ENCODE peak calls at places on chromosomes 12 and 14, in seven cellular contexts. J is Peyer's patch; D is AG09319; X is tibial nerve; Q is ovary; E is AG10803; B is activated CD8-positive, alpha-beta T cell treated with anti-CD3 and anti-CD28 coated beads for 36 hours. L is an unnamed sample.

GRCh38 chr14:63853831-63854293 is 1.1 kb downstream of the SYNE2 start:
- DNase-seq in B (peak), Q (peak), X (peak), E (peak), D (no peak), J (peak), L (peak)

GRCh38 chr12:104426926-104427546 is 29.7 kb upstream of the CHST11 start:
- DNase-seq in D (peak), E (peak), X (no peak), J (no peak), Q (no peak), B (no peak), L (no peak)

GRCh38 chr14:99755629-99756603 is 37.3 kb upstream of the EML1 start:
- DNase-seq in E (peak), J (peak), Q (peak), X (peak), B (no peak), D (peak), L (peak)

GRCh38 chr12:79317184-79317847 is 373.4 kb downstream of the PAWR start:
- DNase-seq in D (no peak), Q (no peak), B (no peak), E (no peak), X (no peak), J (no peak), L (no peak)

GRCh38 chr12:96047621-96048211 is 12.3 kb upstream of the LTA4H start:
- DNase-seq in Q (no peak), D (peak), X (no peak), E (peak), B (peak), J (no peak), L (no peak)

GRCh38 chr14:71361874-71362273 is 454.6 kb downstream of the PCNX1 start:
- DNase-seq in Q (no peak), E (no peak), D (no peak), B (no peak), J (no peak), X (no peak), L (no peak)

GRCh38 chr12:56448860-56449621 is at the start of gene TIMELESS:
- DNase-seq in B (peak), Q (peak), D (peak), X (peak), J (peak), E (peak), L (peak)

GRCh38 chr12:65461017-65461416 is 182.5 kb downstream of the MSRB3 start:
- DNase-seq in B (no peak), D (no peak), J (no peak), Q (no peak), X (no peak), E (no peak), L (no peak)

GRCh38 chr12:57031228-57031670 is 14.9 kb upstream of the TAC3 start:
- DNase-seq in D (no peak), E (no peak), J (no peak), Q (no peak), B (peak), X (no peak), L (no peak)

GRCh38 chr12:38508246-38508645 is 191.7 kb downstream of the ALG10B start:
- DNase-seq in X (no peak), D (no peak), E (no peak), Q (no peak), J (no peak), B (no peak), L (no peak)

GRCh38 chr12:92141585-92142244 is 3.9 kb downstream of the BTG1 start:
- DNase-seq in X (no peak), J (no peak), B (no peak), D (no peak), E (no peak), Q (no peak), L (no peak)

GRCh38 chr12:18849080-18849479 is 111.2 kb downstream of the CAPZA3 start:
- DNase-seq in E (peak), X (no peak), Q (no peak), D (no peak), B (no peak), J (no peak), L (no peak)
- TF ChIP-seq CTCF in E (no peak), X (no peak), Q (no peak), D (no peak), B (no peak), J (no peak), L (no peak)

GRCh38 chr12:112170376-112170775 is 45.0 kb downstream of the TRAFD1 start:
- DNase-seq in E (peak), J (no peak), B (peak), X (no peak), Q (no peak), D (no peak), L (no peak)
- TF ChIP-seq CTCF in E (peak), J (peak), B (peak), X (peak), Q (no peak), D (peak), L (peak)

GRCh38 chr12:94997061-94997460 is 6.4 kb downstream of the NDUFA12 start:
- DNase-seq in E (no peak), J (no peak), D (no peak), X (no peak), B (no peak), Q (no peak), L (no peak)

GRCh38 chr12:94998322-94998721 is 5.2 kb downstream of the NDUFA12 start:
- DNase-seq in D (no peak), X (no peak), J (no peak), B (no peak), E (no peak), Q (no peak), L (no peak)

GRCh38 chr12:94997726-94998125 is 5.8 kb downstream of the NDUFA12 start:
- DNase-seq in B (no peak), E (no peak), X (no peak), J (no peak), Q (no peak), D (no peak), L (no peak)

GRCh38 chr12:94990222-94990621 is 13.3 kb downstream of the NDUFA12 start:
- DNase-seq in E (no peak), D (no peak), X (no peak), Q (no peak), B (no peak), J (no peak), L (no peak)

DNA sequence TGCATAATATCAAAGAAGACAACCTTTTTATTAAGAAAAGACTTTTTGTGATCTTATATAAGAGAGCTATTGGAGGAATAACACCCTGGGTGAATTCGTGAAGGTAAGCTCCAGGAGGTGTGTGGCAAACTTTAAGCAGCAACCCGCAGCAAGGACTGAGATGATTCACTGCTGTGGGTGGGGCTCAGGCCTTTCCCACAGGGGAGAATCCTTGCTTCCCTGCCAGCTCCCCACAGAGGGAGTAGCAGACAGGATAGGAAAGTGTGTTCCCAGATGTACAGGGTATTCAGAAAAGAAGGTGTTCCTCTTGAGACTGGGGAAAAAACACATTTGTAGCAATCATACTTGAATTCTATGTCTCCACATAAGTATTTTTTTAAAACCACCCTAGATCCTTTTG is 9.2 kb downstream of the NDUFA12 start:
- DNase-seq in X (no peak), E (peak), D (peak), B (no peak), Q (no peak), J (no peak), L (no peak)
- TF ChIP-seq CTCF in X (no peak), E (no peak), D (no peak), B (no peak), Q (no peak), J (no peak), L (no peak)

GRCh38 chr14:72651081-72651480 is 242.8 kb downstream of the DPF3 start:
- DNase-seq in Q (no peak), E (peak), X (no peak), B (no peak), J (no peak), D (no peak), L (no peak)

GRCh38 chr14:72653026-72653425 is 240.9 kb downstream of the DPF3 start:
- DNase-seq in X (no peak), E (no peak), D (no peak), Q (no peak), J (no peak), B (no peak), L (no peak)

GRCh38 chr14:72649603-72650227 is 244.2 kb downstream of the DPF3 start:
- DNase-seq in D (no peak), X (no peak), E (no peak), B (no peak), J (no peak), Q (no peak), L (no peak)

GRCh38 chr14:72651715-72652114 is 242.2 kb downstream of the DPF3 start:
- DNase-seq in D (no peak), E (no peak), X (no peak), B (no peak), J (no peak), Q (no peak), L (no peak)

DNA sequence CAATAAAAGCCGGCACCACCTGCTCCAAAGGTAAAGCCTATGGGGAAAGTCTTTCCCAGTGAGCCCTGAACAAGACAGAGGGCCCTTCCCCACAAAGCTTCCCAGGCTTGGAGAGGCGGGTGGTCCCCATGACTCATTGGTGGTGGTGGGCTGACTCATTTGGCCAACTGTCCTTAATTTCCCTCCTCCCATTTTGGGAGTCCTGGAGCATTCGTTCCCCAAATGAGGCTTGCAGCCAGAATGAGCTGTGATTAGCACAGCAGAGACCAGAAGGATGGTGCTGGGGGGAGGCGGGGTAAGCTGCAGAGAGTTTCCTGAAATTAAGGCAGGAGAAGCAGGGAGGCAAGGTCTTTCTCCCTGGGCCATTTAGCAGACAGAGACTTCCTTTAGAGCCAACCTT is 241.7 kb downstream of the DPF3 start:
- DNase-seq in J (no peak), D (no peak), B (no peak), Q (no peak), E (no peak), X (no peak), L (no peak)
- TF ChIP-seq CTCF in J (no peak), D (no peak), B (no peak), Q (no peak), E (no peak), X (no peak), L (no peak)

DNA sequence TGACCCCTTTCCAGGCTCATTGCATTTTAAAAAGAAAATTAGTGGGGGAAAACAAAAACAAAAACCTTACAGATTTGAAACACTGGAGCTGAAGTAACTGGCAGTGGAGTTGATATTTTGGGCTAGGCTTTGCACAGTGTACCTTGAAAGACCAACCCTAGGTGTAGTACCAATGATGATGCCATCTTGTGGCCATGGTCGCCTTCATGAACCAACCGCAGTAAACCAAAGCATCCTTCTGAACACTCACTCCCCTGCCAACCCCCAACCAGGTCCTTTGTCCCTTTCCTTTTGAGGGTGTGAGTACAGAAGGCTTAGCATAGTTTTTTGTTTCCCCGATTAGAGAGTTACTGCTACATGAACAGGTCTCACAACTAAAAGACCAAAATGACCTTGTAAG is 5.9 kb downstream of the TOMM20L start:
- DNase-seq in D (no peak), B (no peak), J (no peak), X (no peak), E (no peak), Q (no peak), L (no peak)
- TF ChIP-seq CTCF in D (no peak), B (no peak), J (no peak), X (no peak), E (no peak), Q (no peak), L (peak)

GRCh38 chr12:53302903-53303302 is 3.4 kb downstream of the MYG1 start:
- DNase-seq in J (no peak), E (no peak), Q (no peak), X (no peak), B (no peak), D (no peak), L (no peak)

GRCh38 chr12:53299101-53299453 is 418 bp upstream of the MYG1 start:
- DNase-seq in J (no peak), X (no peak), B (peak), D (no peak), Q (no peak), E (peak), L (no peak)

GRCh38 chr12:53300187-53300586 is 692 bp downstream of the MYG1 start:
- DNase-seq in Q (no peak), D (no peak), J (no peak), X (no peak), E (peak), B (peak), L (no peak)

GRCh38 chr12:53298154-53298553 is 1.3 kb upstream of the MYG1 start:
- DNase-seq in B (no peak), D (peak), J (no peak), X (no peak), E (peak), Q (no peak), L (no peak)

GRCh38 chr12:53299454-53300180 is at the start of gene MYG1:
- DNase-seq in J (peak), E (peak), X (peak), D (peak), Q (peak), B (peak), L (peak)
- TF ChIP-seq CTCF in J (peak), E (peak), X (no peak), D (peak), Q (no peak), B (no peak), L (no peak)

GRCh38 chr14:21802441-21802840 is 128.8 kb upstream of the OR4E1 start:
- DNase-seq in X (no peak), B (no peak), Q (no peak), J (no peak), E (no peak), D (no peak), L (no peak)

GRCh38 chr14:21791749-21792148 is 118.1 kb upstream of the OR4E1 start:
- DNase-seq in Q (no peak), E (no peak), J (no peak), X (no peak), D (no peak), B (peak), L (no peak)

GRCh38 chr14:21795456-21795855 is 121.8 kb upstream of the OR4E1 start:
- DNase-seq in E (no peak), X (no peak), J (no peak), B (no peak), D (no peak), Q (no peak), L (no peak)

DNA sequence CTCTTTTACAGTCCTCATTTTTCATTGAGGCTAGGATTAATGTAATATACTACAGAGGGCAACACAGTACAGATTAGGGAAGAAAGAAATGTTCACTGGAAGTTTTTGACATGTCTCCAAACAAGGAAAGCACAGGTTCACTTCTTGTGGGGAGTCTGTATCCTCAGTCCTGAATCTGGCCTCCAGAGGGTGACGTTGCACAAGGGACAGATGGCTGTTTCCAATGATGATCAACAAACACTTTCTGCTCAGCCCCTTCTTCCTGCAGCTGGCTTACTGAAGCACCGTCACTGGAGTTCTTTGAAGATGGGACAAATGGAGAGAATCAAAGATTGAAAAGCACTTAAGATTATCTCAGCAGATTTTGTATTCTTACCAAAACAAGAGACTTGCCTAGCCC is 123.3 kb upstream of the OR4E1 start:
- DNase-seq in Q (no peak), X (no peak), B (peak), D (no peak), E (no peak), J (no peak), L (no peak)
- TF ChIP-seq CTCF in Q (no peak), X (no peak), B (no peak), D (no peak), E (no peak), J (no peak), L (no peak)

GRCh38 chr12:34347367-34347766 is 325.1 kb downstream of the ALG10 start:
- DNase-seq in Q (no peak), B (no peak), J (no peak), E (no peak), X (no peak), D (no peak), L (no peak)
- TF ChIP-seq CTCF in Q (no peak), B (no peak), J (no peak), E (no peak), X (no peak), D (no peak), L (no peak)

GRCh38 chr12:4900327-4900726 is 9.4 kb upstream of the KCNA1 start:
- DNase-seq in Q (no peak), X (no peak), D (no peak), E (peak), J (no peak), B (no peak), L (no peak)

GRCh38 chr12:4894019-4894418 is 15.7 kb upstream of the KCNA1 start:
- DNase-seq in Q (no peak), B (no peak), E (no peak), X (no peak), J (no peak), D (no peak), L (no peak)

GRCh38 chr12:4899361-4899760 is 10.3 kb upstream of the KCNA1 start:
- DNase-seq in E (no peak), J (no peak), Q (no peak), D (no peak), X (no peak), B (no peak), L (no peak)
- TF ChIP-seq CTCF in E (no peak), J (peak), Q (no peak), D (no peak), X (no peak), B (no peak), L (no peak)

GRCh38 chr12:122026706-122027328 is 5.1 kb downstream of the BCL7A start:
- DNase-seq in Q (no peak), B (no peak), E (no peak), J (no peak), X (no peak), D (no peak), L (no peak)
- TF ChIP-seq CTCF in Q (no peak), B (no peak), E (no peak), J (no peak), X (no peak), D (no peak), L (no peak)